ENCODE peak calls at places on chromosomes 5 and 9, in four cellular contexts. L is ecto neural progenitor cell, C is NCI-H187, I is MM.1S. A is an unnamed sample.

GRCh38 chr5:111478266-111478665 is 34.1 kb downstream of the STARD4 start:
- DNase-seq in L (no peak), C (no peak), I (no peak), A (no peak)

GRCh38 chr5:103234239-103234975 is 24.2 kb upstream of the MACIR start:
- DNase-seq in I (no peak), C (no peak), L (no peak), A (no peak)

GRCh38 chr5:52419357-52419756 is 368.4 kb upstream of the ITGA1 start:
- DNase-seq in C (no peak), L (peak), I (no peak), A (no peak)

GRCh38 chr5:2036885-2037284 is 154.2 kb upstream of the IRX4 start:
- DNase-seq in L (no peak), C (no peak), I (no peak), A (no peak)

GRCh38 chr9:84573098-84573497 is 96.4 kb upstream of the NTRK2 start:
- DNase-seq in I (no peak), C (no peak), L (no peak), A (no peak)

GRCh38 chr5:61280205-61280604 is 51.9 kb upstream of the ZSWIM6 start:
- DNase-seq in I (no peak), L (no peak), C (peak), A (peak)

GRCh38 chr5:42583322-42583721 is 160.1 kb downstream of the GHR start:
- DNase-seq in C (no peak), L (peak), I (peak), A (peak)

GRCh38 chr9:8366161-8366926 is 566.8 kb upstream of the DMAC1 start:
- DNase-seq in C (no peak), I (no peak), L (no peak), A (no peak)

GRCh38 chr5:39697891-39698290 is 273.1 kb upstream of the DAB2 start:
- DNase-seq in I (no peak), L (no peak), C (no peak), A (no peak)

GRCh38 chr9:109401169-109401989 is 80.5 kb upstream of the EPB41L4B start:
- DNase-seq in C (peak), L (peak), I (peak), A (peak)

GRCh38 chr5:68376931-68377330 is 161.4 kb downstream of the PIK3R1 start:
- DNase-seq in I (no peak), L (no peak), C (no peak), A (no peak)

GRCh38 chr9:21681641-21682040 is 120.8 kb upstream of the MTAP start:
- DNase-seq in L (no peak), C (no peak), I (no peak), A (no peak)

GRCh38 chr5:17763301-17763700 is 129.0 kb downstream of the TAF11L14 start:
- DNase-seq in L (no peak), I (no peak), C (no peak), A (no peak)

GRCh38 chr5:58156354-58156753 is 303.5 kb downstream of the PLK2 start:
- DNase-seq in C (no peak), L (no peak), I (no peak), A (no peak)

GRCh38 chr9:124743686-124744348 is 27.3 kb downstream of the NR6A1 start:
- DNase-seq in C (no peak), L (no peak), I (no peak), A (no peak)

GRCh38 chr5:141747152-141747640 is 65.2 kb upstream of the ARAP3 start:
- DNase-seq in L (peak), I (no peak), C (peak), A (peak)

A was measured in GM12865.